ENCODE peak calls at places on chromosomes 11 and 22, in seven cellular contexts. One of them, this sample, is unnamed.
A peak's percentile ranks its signal among the peaks of the same experiment; 100 is the strongest.

GRCh38 chr11:130904380-130904779 is 11.9 kb downstream of the SNX19 start:
- DNase-seq in IMR-90: no peak
- DNase-seq in H9: no peak
- DNase-seq in neuronal stem cell: no peak
- DNase-seq in mesendoderm: peak; percentile 40
- DNase-seq in trophoblast cell: peak; percentile 36
- DNase-seq in H1: no peak
- DNase-seq in this sample: peak; percentile 29

GRCh38 chr22:49532831-49533802 is 294.6 kb downstream of the BRD1 start:
- DNase-seq in IMR-90: no peak
- DNase-seq in H9: no peak
- DNase-seq in neuronal stem cell: no peak
- DNase-seq in mesendoderm: no peak
- DNase-seq in trophoblast cell: no peak
- DNase-seq in H1: no peak
- DNase-seq in this sample: no peak

GRCh38 chr22:48226026-48227013 is 1463.9 kb downstream of the TBC1D22A start:
- DNase-seq in IMR-90: no peak
- DNase-seq in H9: no peak
- DNase-seq in neuronal stem cell: no peak
- DNase-seq in mesendoderm: no peak
- DNase-seq in trophoblast cell: no peak
- DNase-seq in H1: no peak
- DNase-seq in this sample: no peak

GRCh38 chr22:39013923-39014722 is at the start of gene APOBEC3C:
- DNase-seq in IMR-90: peak; percentile 90
- DNase-seq in H9: peak; percentile 71
- DNase-seq in neuronal stem cell: peak; percentile 41
- DNase-seq in mesendoderm: peak; percentile 87
- DNase-seq in trophoblast cell: peak; percentile 52
- DNase-seq in H1: no peak
- DNase-seq in this sample: peak; percentile 95

GRCh38 chr11:94449437-94449836 is 44.2 kb downstream of the MRE11 start:
- DNase-seq in IMR-90: peak; percentile 88
- DNase-seq in H9: no peak
- DNase-seq in neuronal stem cell: no peak
- DNase-seq in mesendoderm: no peak
- DNase-seq in trophoblast cell: peak; percentile 61
- DNase-seq in H1: no peak
- DNase-seq in this sample: peak; percentile 69

GRCh38 chr22:41286639-41287091 is 678 bp upstream of the RANGAP1 start:
- DNase-seq in IMR-90: peak; percentile 38
- DNase-seq in H9: no peak
- DNase-seq in neuronal stem cell: no peak
- DNase-seq in mesendoderm: no peak
- DNase-seq in trophoblast cell: peak; percentile 76
- DNase-seq in H1: no peak
- DNase-seq in this sample: no peak

GRCh38 chr11:80727315-80727714 is 1286.5 kb upstream of the TENM4 start:
- DNase-seq in IMR-90: no peak
- DNase-seq in H9: peak; percentile 61
- DNase-seq in neuronal stem cell: peak; percentile 8
- DNase-seq in mesendoderm: peak; percentile 75
- DNase-seq in trophoblast cell: no peak
- DNase-seq in H1: peak; percentile 13
- DNase-seq in this sample: peak; percentile 28

GRCh38 chr11:131579932-131580387 is 209.5 kb downstream of the NTM start:
- DNase-seq in IMR-90: peak; percentile 40
- DNase-seq in H9: peak; percentile 76
- DNase-seq in neuronal stem cell: peak; percentile 37
- DNase-seq in mesendoderm: peak; percentile 82
- DNase-seq in trophoblast cell: peak; percentile 51
- DNase-seq in H1: no peak
- DNase-seq in this sample: peak; percentile 3

GRCh38 chr11:3855808-3856491 is 486 bp downstream of the STIM1 start:
- DNase-seq in IMR-90: no peak
- DNase-seq in H9: peak; percentile 55
- DNase-seq in neuronal stem cell: no peak
- DNase-seq in mesendoderm: peak; percentile 52
- DNase-seq in trophoblast cell: peak; percentile 38
- DNase-seq in H1: no peak
- DNase-seq in this sample: peak; percentile 51

GRCh38 chr11:101429708-101430107 is 154.1 kb downstream of the TRPC6 start:
- DNase-seq in IMR-90: no peak
- DNase-seq in H9: no peak
- DNase-seq in neuronal stem cell: no peak
- DNase-seq in mesendoderm: no peak
- DNase-seq in trophoblast cell: no peak
- DNase-seq in H1: no peak
- DNase-seq in this sample: peak; percentile 43

GRCh38 chr11:2302844-2303626 is 1.2 kb downstream of the TSPAN32 start:
- DNase-seq in IMR-90: no peak
- DNase-seq in H9: peak; percentile 11
- DNase-seq in neuronal stem cell: no peak
- DNase-seq in mesendoderm: no peak
- DNase-seq in trophoblast cell: no peak
- DNase-seq in H1: no peak
- DNase-seq in this sample: no peak

GRCh38 chr11:31236052-31236652 is 133.4 kb downstream of the DCDC1 start:
- DNase-seq in IMR-90: no peak
- DNase-seq in H9: no peak
- DNase-seq in neuronal stem cell: no peak
- DNase-seq in mesendoderm: no peak
- DNase-seq in trophoblast cell: peak; percentile 2
- DNase-seq in H1: no peak
- DNase-seq in this sample: peak; percentile 5

GRCh38 chr11:334264-335033 is 13.8 kb upstream of the IFITM3 start:
- DNase-seq in IMR-90: no peak
- DNase-seq in H9: peak; percentile 90
- DNase-seq in neuronal stem cell: no peak
- DNase-seq in mesendoderm: peak; percentile 98
- DNase-seq in trophoblast cell: peak; percentile 58
- DNase-seq in H1: no peak
- DNase-seq in this sample: peak; percentile 25

GRCh38 chr11:57163160-57163868 is 18.4 kb upstream of the LRRC55 start:
- DNase-seq in IMR-90: no peak
- DNase-seq in H9: no peak
- DNase-seq in neuronal stem cell: no peak
- DNase-seq in mesendoderm: no peak
- DNase-seq in trophoblast cell: no peak
- DNase-seq in H1: no peak
- DNase-seq in this sample: no peak

GRCh38 chr11:2317354-2318050 is 15.7 kb downstream of the TSPAN32 start:
- DNase-seq in IMR-90: no peak
- DNase-seq in H9: no peak
- DNase-seq in neuronal stem cell: no peak
- DNase-seq in mesendoderm: no peak
- DNase-seq in trophoblast cell: no peak
- DNase-seq in H1: no peak
- DNase-seq in this sample: no peak

GRCh38 chr11:96257972-96258951 is 84.7 kb downstream of the MAML2 start:
- DNase-seq in IMR-90: peak; percentile 58
- DNase-seq in H9: no peak
- DNase-seq in neuronal stem cell: no peak
- DNase-seq in mesendoderm: no peak
- DNase-seq in trophoblast cell: no peak
- DNase-seq in H1: no peak
- DNase-seq in this sample: peak; percentile 62

GRCh38 chr11:96254854-96255253 is 88.1 kb downstream of the MAML2 start:
- DNase-seq in IMR-90: no peak
- DNase-seq in H9: no peak
- DNase-seq in neuronal stem cell: no peak
- DNase-seq in mesendoderm: no peak
- DNase-seq in trophoblast cell: peak; percentile 98
- DNase-seq in H1: no peak
- DNase-seq in this sample: no peak

GRCh38 chr11:96256213-96256580 is 86.8 kb downstream of the MAML2 start:
- DNase-seq in IMR-90: no peak
- DNase-seq in H9: no peak
- DNase-seq in neuronal stem cell: no peak
- DNase-seq in mesendoderm: no peak
- DNase-seq in trophoblast cell: peak; percentile 45
- DNase-seq in H1: no peak
- DNase-seq in this sample: no peak

GRCh38 chr11:96257036-96257435 is 86.0 kb downstream of the MAML2 start:
- DNase-seq in IMR-90: no peak
- DNase-seq in H9: no peak
- DNase-seq in neuronal stem cell: no peak
- DNase-seq in mesendoderm: no peak
- DNase-seq in trophoblast cell: no peak
- DNase-seq in H1: no peak
- DNase-seq in this sample: no peak

DNA sequence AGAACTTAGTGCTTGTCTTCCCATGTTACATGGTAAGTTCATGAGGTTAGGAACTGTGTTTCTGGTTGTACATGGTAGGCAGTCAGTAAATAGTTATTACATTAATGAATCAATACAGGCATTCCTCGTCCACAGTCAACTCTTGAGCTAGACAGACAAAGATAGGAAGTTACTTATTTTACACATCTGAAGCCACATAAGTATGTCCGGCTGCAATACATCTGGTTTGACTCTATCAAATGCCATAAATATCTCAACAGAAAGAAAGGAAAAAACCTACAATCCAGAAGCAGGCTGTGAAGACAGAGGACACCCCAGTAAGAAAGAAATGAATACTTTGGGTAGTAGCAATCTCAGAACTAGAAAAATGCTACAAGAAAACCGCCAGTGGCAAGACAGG is 86.4 kb downstream of the MAML2 start:
- DNase-seq in IMR-90: no peak
- DNase-seq in H9: no peak
- DNase-seq in neuronal stem cell: no peak
- DNase-seq in mesendoderm: no peak
- DNase-seq in trophoblast cell: peak; percentile 51
- DNase-seq in H1: no peak
- DNase-seq in this sample: peak; percentile 63
- H2BK120ac ChIP-seq in IMR-90: peak overlapping the region; percentile 87
- H2BK120ac ChIP-seq in H9: no peak overlapping the region
- H2BK120ac ChIP-seq in neuronal stem cell: no peak overlapping the region
- H2BK120ac ChIP-seq in mesendoderm: no peak overlapping the region
- H2BK120ac ChIP-seq in trophoblast cell: no peak overlapping the region
- H2BK120ac ChIP-seq in H1: no peak overlapping the region
- H2BK120ac ChIP-seq in this sample: no peak overlapping the region

GRCh38 chr22:37052386-37053309 is 1.1 kb downstream of the KCTD17 start:
- DNase-seq in IMR-90: no peak
- DNase-seq in H9: no peak
- DNase-seq in neuronal stem cell: no peak
- DNase-seq in mesendoderm: no peak
- DNase-seq in trophoblast cell: no peak
- DNase-seq in H1: no peak
- DNase-seq in this sample: no peak

GRCh38 chr22:37054078-37054440 is 2.5 kb downstream of the KCTD17 start:
- DNase-seq in IMR-90: no peak
- DNase-seq in H9: no peak
- DNase-seq in neuronal stem cell: no peak
- DNase-seq in mesendoderm: no peak
- DNase-seq in trophoblast cell: no peak
- DNase-seq in H1: no peak
- DNase-seq in this sample: no peak

GRCh38 chr22:37053310-37054077 is 2.0 kb downstream of the KCTD17 start:
- DNase-seq in IMR-90: no peak
- DNase-seq in H9: no peak
- DNase-seq in neuronal stem cell: no peak
- DNase-seq in mesendoderm: no peak
- DNase-seq in trophoblast cell: no peak
- DNase-seq in H1: no peak
- DNase-seq in this sample: no peak

GRCh38 chr22:37056246-37056645 is 4.7 kb downstream of the KCTD17 start:
- DNase-seq in IMR-90: no peak
- DNase-seq in H9: no peak
- DNase-seq in neuronal stem cell: no peak
- DNase-seq in mesendoderm: no peak
- DNase-seq in trophoblast cell: no peak
- DNase-seq in H1: no peak
- DNase-seq in this sample: no peak

GRCh38 chr22:37054600-37055365 is 3.2 kb downstream of the KCTD17 start:
- DNase-seq in IMR-90: no peak
- DNase-seq in H9: no peak
- DNase-seq in neuronal stem cell: no peak
- DNase-seq in mesendoderm: no peak
- DNase-seq in trophoblast cell: no peak
- DNase-seq in H1: no peak
- DNase-seq in this sample: no peak
- H2BK120ac ChIP-seq in IMR-90: no peak overlapping the region
- H2BK120ac ChIP-seq in H9: no peak overlapping the region
- H2BK120ac ChIP-seq in neuronal stem cell: no peak overlapping the region
- H2BK120ac ChIP-seq in mesendoderm: no peak overlapping the region
- H2BK120ac ChIP-seq in trophoblast cell: no peak overlapping the region
- H2BK120ac ChIP-seq in H1: no peak overlapping the region
- H2BK120ac ChIP-seq in this sample: no peak overlapping the region

DNA sequence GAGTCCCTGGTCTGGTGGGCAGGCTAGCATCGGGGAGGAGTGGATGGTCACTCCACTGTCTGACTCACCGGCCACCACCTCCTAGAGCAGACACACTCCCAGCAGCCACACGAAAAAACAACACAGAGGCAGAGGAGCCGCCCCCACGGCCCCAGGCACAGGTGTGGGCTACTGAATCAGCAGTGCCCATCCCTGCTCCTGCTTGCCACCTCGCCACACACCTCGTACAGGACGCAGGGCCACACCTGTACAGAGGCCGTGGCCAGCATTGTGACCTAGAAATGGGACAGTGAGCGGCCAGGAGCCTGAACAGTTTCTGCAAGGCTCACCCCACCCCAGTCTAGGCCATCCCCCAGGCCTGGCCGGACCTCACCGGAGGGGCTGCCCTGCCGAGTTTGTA is 14.0 kb downstream of the TRIM29 start:
- DNase-seq in IMR-90: no peak
- DNase-seq in H9: no peak
- DNase-seq in neuronal stem cell: no peak
- DNase-seq in mesendoderm: no peak
- DNase-seq in trophoblast cell: no peak
- DNase-seq in H1: no peak
- DNase-seq in this sample: no peak
- H2BK120ac ChIP-seq in IMR-90: no peak overlapping the region
- H2BK120ac ChIP-seq in H9: no peak overlapping the region
- H2BK120ac ChIP-seq in neuronal stem cell: no peak overlapping the region
- H2BK120ac ChIP-seq in mesendoderm: no peak overlapping the region
- H2BK120ac ChIP-seq in trophoblast cell: no peak overlapping the region
- H2BK120ac ChIP-seq in H1: no peak overlapping the region
- H2BK120ac ChIP-seq in this sample: no peak overlapping the region

GRCh38 chr11:9955387-9955786 is 291.5 kb downstream of the SWAP70 start:
- DNase-seq in IMR-90: peak; percentile 61
- DNase-seq in H9: no peak
- DNase-seq in neuronal stem cell: no peak
- DNase-seq in mesendoderm: no peak
- DNase-seq in trophoblast cell: no peak
- DNase-seq in H1: no peak
- DNase-seq in this sample: no peak

GRCh38 chr11:9956483-9956882 is 292.6 kb downstream of the SWAP70 start:
- DNase-seq in IMR-90: peak; percentile 41
- DNase-seq in H9: no peak
- DNase-seq in neuronal stem cell: no peak
- DNase-seq in mesendoderm: no peak
- DNase-seq in trophoblast cell: no peak
- DNase-seq in H1: no peak
- DNase-seq in this sample: peak; percentile 71

GRCh38 chr11:9951714-9952275 is 287.9 kb downstream of the SWAP70 start:
- DNase-seq in IMR-90: no peak
- DNase-seq in H9: no peak
- DNase-seq in neuronal stem cell: no peak
- DNase-seq in mesendoderm: no peak
- DNase-seq in trophoblast cell: no peak
- DNase-seq in H1: no peak
- DNase-seq in this sample: no peak

GRCh38 chr11:9953994-9954626 is 290.2 kb downstream of the SWAP70 start:
- DNase-seq in IMR-90: peak; percentile 65
- DNase-seq in H9: no peak
- DNase-seq in neuronal stem cell: no peak
- DNase-seq in mesendoderm: no peak
- DNase-seq in trophoblast cell: no peak
- DNase-seq in H1: no peak
- DNase-seq in this sample: peak; percentile 46

GRCh38 chr11:9957072-9957471 is 293.2 kb downstream of the SWAP70 start:
- DNase-seq in IMR-90: no peak
- DNase-seq in H9: no peak
- DNase-seq in neuronal stem cell: no peak
- DNase-seq in mesendoderm: no peak
- DNase-seq in trophoblast cell: no peak
- DNase-seq in H1: no peak
- DNase-seq in this sample: peak; percentile 15
- H2BK120ac ChIP-seq in IMR-90: no peak overlapping the region
- H2BK120ac ChIP-seq in H9: no peak overlapping the region
- H2BK120ac ChIP-seq in neuronal stem cell: no peak overlapping the region
- H2BK120ac ChIP-seq in mesendoderm: no peak overlapping the region
- H2BK120ac ChIP-seq in trophoblast cell: no peak overlapping the region
- H2BK120ac ChIP-seq in H1: no peak overlapping the region
- H2BK120ac ChIP-seq in this sample: peak overlapping the region; percentile 79